ENCODE peak calls at places on chromosomes 4 and X, in eight cellular contexts. One of them, this sample, is unnamed.

GRCh38 chrX:100512471-100512870 is 72.3 kb upstream of the TNMD start:
- DNase-seq in foreskin fibroblast: no peak
- DNase-seq in NCI-H2081: peak; percentile 14
- DNase-seq in AG09319: no peak
- DNase-seq in T-helper 2 cell: no peak
- DNase-seq in OCI-LY7: peak; percentile 2
- DNase-seq in NCI-H1105: no peak
- DNase-seq in upper lobe of right lung: no peak
- DNase-seq in this sample: no peak

GRCh38 chr4:84050014-84050413 is 449.1 kb downstream of the NKX6-1 start:
- DNase-seq in foreskin fibroblast: no peak
- DNase-seq in NCI-H2081: peak; percentile 71
- DNase-seq in AG09319: no peak
- DNase-seq in T-helper 2 cell: no peak
- DNase-seq in OCI-LY7: no peak
- DNase-seq in NCI-H1105: no peak
- DNase-seq in upper lobe of right lung: no peak
- DNase-seq in this sample: peak; percentile 0

GRCh38 chrX:36160056-36160455 is 240.5 kb downstream of the CFAP47 start:
- DNase-seq in foreskin fibroblast: no peak
- DNase-seq in NCI-H2081: no peak
- DNase-seq in AG09319: no peak
- DNase-seq in T-helper 2 cell: no peak
- DNase-seq in OCI-LY7: no peak
- DNase-seq in NCI-H1105: no peak
- DNase-seq in upper lobe of right lung: no peak
- DNase-seq in this sample: no peak

GRCh38 chr4:89438102-89438831 is 130.7 kb upstream of the GPRIN3 start:
- DNase-seq in foreskin fibroblast: peak; percentile 22
- DNase-seq in NCI-H2081: peak; percentile 7
- DNase-seq in AG09319: no peak
- DNase-seq in T-helper 2 cell: peak; percentile 14
- DNase-seq in OCI-LY7: peak; percentile 66
- DNase-seq in NCI-H1105: no peak
- DNase-seq in upper lobe of right lung: peak; percentile 62
- DNase-seq in this sample: peak; percentile 20

GRCh38 chr4:153220709-153221367 is 16.6 kb downstream of the TRIM2 start:
- DNase-seq in foreskin fibroblast: no peak
- DNase-seq in NCI-H2081: no peak
- DNase-seq in AG09319: no peak
- DNase-seq in T-helper 2 cell: no peak
- DNase-seq in OCI-LY7: no peak
- DNase-seq in NCI-H1105: no peak
- DNase-seq in upper lobe of right lung: no peak
- DNase-seq in this sample: peak; percentile 41

GRCh38 chr4:142812091-142812490 is 34.0 kb downstream of the INPP4B start:
- DNase-seq in foreskin fibroblast: no peak
- DNase-seq in NCI-H2081: no peak
- DNase-seq in AG09319: no peak
- DNase-seq in T-helper 2 cell: no peak
- DNase-seq in OCI-LY7: no peak
- DNase-seq in NCI-H1105: no peak
- DNase-seq in upper lobe of right lung: no peak
- DNase-seq in this sample: no peak

GRCh38 chr4:89549907-89550306 is 242.3 kb upstream of the GPRIN3 start:
- DNase-seq in foreskin fibroblast: peak; percentile 68
- DNase-seq in NCI-H2081: no peak
- DNase-seq in AG09319: peak; percentile 71
- DNase-seq in T-helper 2 cell: no peak
- DNase-seq in OCI-LY7: no peak
- DNase-seq in NCI-H1105: no peak
- DNase-seq in upper lobe of right lung: no peak
- DNase-seq in this sample: no peak

GRCh38 chrX:11533211-11533651 is 132.5 kb downstream of the ARHGAP6 start:
- DNase-seq in foreskin fibroblast: no peak
- DNase-seq in NCI-H2081: peak; percentile 85
- DNase-seq in AG09319: peak; percentile 60
- DNase-seq in T-helper 2 cell: no peak
- DNase-seq in OCI-LY7: peak; percentile 84
- DNase-seq in NCI-H1105: peak; percentile 59
- DNase-seq in upper lobe of right lung: no peak
- DNase-seq in this sample: no peak

GRCh38 chr4:186149872-186150271 is 41.5 kb upstream of the CYP4V2 start:
- DNase-seq in foreskin fibroblast: no peak
- DNase-seq in NCI-H2081: no peak
- DNase-seq in AG09319: no peak
- DNase-seq in T-helper 2 cell: no peak
- DNase-seq in OCI-LY7: peak; percentile 58
- DNase-seq in NCI-H1105: no peak
- DNase-seq in upper lobe of right lung: no peak
- DNase-seq in this sample: peak; percentile 72

GRCh38 chr4:6580353-6580752 is 5.4 kb downstream of the MAN2B2 start:
- DNase-seq in foreskin fibroblast: no peak
- DNase-seq in NCI-H2081: no peak
- DNase-seq in AG09319: no peak
- DNase-seq in T-helper 2 cell: no peak
- DNase-seq in OCI-LY7: no peak
- DNase-seq in NCI-H1105: no peak
- DNase-seq in upper lobe of right lung: no peak
- DNase-seq in this sample: no peak

GRCh38 chr4:110108960-110109359 is 89.5 kb downstream of the ELOVL6 start:
- DNase-seq in foreskin fibroblast: no peak
- DNase-seq in NCI-H2081: no peak
- DNase-seq in AG09319: no peak
- DNase-seq in T-helper 2 cell: no peak
- DNase-seq in OCI-LY7: no peak
- DNase-seq in NCI-H1105: peak; percentile 25
- DNase-seq in upper lobe of right lung: no peak
- DNase-seq in this sample: no peak

GRCh38 chr4:47032405-47033106 is 1.2 kb downstream of the GABRB1 start:
- DNase-seq in foreskin fibroblast: peak; percentile 1
- DNase-seq in NCI-H2081: peak; percentile 87
- DNase-seq in AG09319: no peak
- DNase-seq in T-helper 2 cell: no peak
- DNase-seq in OCI-LY7: no peak
- DNase-seq in NCI-H1105: no peak
- DNase-seq in upper lobe of right lung: peak; percentile 75
- DNase-seq in this sample: peak; percentile 70

GRCh38 chr4:159046683-159047082 is 56.2 kb upstream of the RAPGEF2 start:
- DNase-seq in foreskin fibroblast: no peak
- DNase-seq in NCI-H2081: no peak
- DNase-seq in AG09319: no peak
- DNase-seq in T-helper 2 cell: no peak
- DNase-seq in OCI-LY7: no peak
- DNase-seq in NCI-H1105: no peak
- DNase-seq in upper lobe of right lung: no peak
- DNase-seq in this sample: no peak

GRCh38 chr4:76723916-76724315 is 174.0 kb downstream of the SOWAHB start:
- DNase-seq in foreskin fibroblast: peak; percentile 87
- DNase-seq in NCI-H2081: no peak
- DNase-seq in AG09319: peak; percentile 53
- DNase-seq in T-helper 2 cell: no peak
- DNase-seq in OCI-LY7: no peak
- DNase-seq in NCI-H1105: no peak
- DNase-seq in upper lobe of right lung: no peak
- DNase-seq in this sample: peak; percentile 20

GRCh38 chr4:185307136-185307950 is 88.4 kb downstream of the LRP2BP start:
- DNase-seq in foreskin fibroblast: no peak
- DNase-seq in NCI-H2081: peak; percentile 20
- DNase-seq in AG09319: no peak
- DNase-seq in T-helper 2 cell: no peak
- DNase-seq in OCI-LY7: peak; percentile 45
- DNase-seq in NCI-H1105: no peak
- DNase-seq in upper lobe of right lung: no peak
- DNase-seq in this sample: no peak

GRCh38 chr4:145938618-145939177 is at the start of gene ZNF827:
- DNase-seq in foreskin fibroblast: peak; percentile 77
- DNase-seq in NCI-H2081: peak; percentile 64
- DNase-seq in AG09319: no peak
- DNase-seq in T-helper 2 cell: peak; percentile 31
- DNase-seq in OCI-LY7: peak; percentile 87
- DNase-seq in NCI-H1105: peak; percentile 20
- DNase-seq in upper lobe of right lung: peak; percentile 79
- DNase-seq in this sample: peak; percentile 60

GRCh38 chr4:61162116-61162515 is 38.0 kb upstream of the ADGRL3 start:
- DNase-seq in foreskin fibroblast: no peak
- DNase-seq in NCI-H2081: no peak
- DNase-seq in AG09319: no peak
- DNase-seq in T-helper 2 cell: no peak
- DNase-seq in OCI-LY7: no peak
- DNase-seq in NCI-H1105: no peak
- DNase-seq in upper lobe of right lung: no peak
- DNase-seq in this sample: no peak

GRCh38 chr4:75844151-75844662 is 58.0 kb downstream of the PPEF2 start:
- DNase-seq in foreskin fibroblast: peak; percentile 90
- DNase-seq in NCI-H2081: no peak
- DNase-seq in AG09319: peak; percentile 70
- DNase-seq in T-helper 2 cell: no peak
- DNase-seq in OCI-LY7: no peak
- DNase-seq in NCI-H1105: no peak
- DNase-seq in upper lobe of right lung: no peak
- DNase-seq in this sample: peak; percentile 37

GRCh38 chrX:145552643-145553042 is 265.0 kb upstream of the SLITRK2 start:
- DNase-seq in foreskin fibroblast: no peak
- DNase-seq in NCI-H2081: no peak
- DNase-seq in AG09319: no peak
- DNase-seq in T-helper 2 cell: no peak
- DNase-seq in OCI-LY7: no peak
- DNase-seq in NCI-H1105: no peak
- DNase-seq in upper lobe of right lung: no peak
- DNase-seq in this sample: no peak

GRCh38 chr4:3689576-3690551 is 76.3 kb upstream of the ADRA2C start:
- DNase-seq in foreskin fibroblast: no peak
- DNase-seq in NCI-H2081: no peak
- DNase-seq in AG09319: no peak
- DNase-seq in T-helper 2 cell: no peak
- DNase-seq in OCI-LY7: no peak
- DNase-seq in NCI-H1105: no peak
- DNase-seq in upper lobe of right lung: peak; percentile 59
- DNase-seq in this sample: no peak

GRCh38 chrX:153641575-153642312 is 5.3 kb upstream of the DUSP9 start:
- DNase-seq in foreskin fibroblast: no peak
- DNase-seq in NCI-H2081: no peak
- DNase-seq in AG09319: no peak
- DNase-seq in T-helper 2 cell: no peak
- DNase-seq in OCI-LY7: no peak
- DNase-seq in NCI-H1105: peak; percentile 21
- DNase-seq in upper lobe of right lung: no peak
- DNase-seq in this sample: no peak

GRCh38 chr4:39641451-39641850 is 2.8 kb upstream of the SMIM14 start:
- DNase-seq in foreskin fibroblast: no peak
- DNase-seq in NCI-H2081: no peak
- DNase-seq in AG09319: no peak
- DNase-seq in T-helper 2 cell: no peak
- DNase-seq in OCI-LY7: no peak
- DNase-seq in NCI-H1105: no peak
- DNase-seq in upper lobe of right lung: no peak
- DNase-seq in this sample: no peak

GRCh38 chrX:41472231-41472815 is 25.2 kb downstream of the NYX start:
- DNase-seq in foreskin fibroblast: no peak
- DNase-seq in NCI-H2081: no peak
- DNase-seq in AG09319: no peak
- DNase-seq in T-helper 2 cell: no peak
- DNase-seq in OCI-LY7: no peak
- DNase-seq in NCI-H1105: no peak
- DNase-seq in upper lobe of right lung: no peak
- DNase-seq in this sample: no peak

GRCh38 chr4:189941005-189941450 is 356 bp downstream of the FRG1 start:
- DNase-seq in foreskin fibroblast: no peak
- DNase-seq in NCI-H2081: no peak
- DNase-seq in AG09319: no peak
- DNase-seq in T-helper 2 cell: no peak
- DNase-seq in OCI-LY7: no peak
- DNase-seq in NCI-H1105: no peak
- DNase-seq in upper lobe of right lung: no peak
- DNase-seq in this sample: no peak

GRCh38 chr4:93139118-93139517 is 689.4 kb upstream of the ATOH1 start:
- DNase-seq in foreskin fibroblast: no peak
- DNase-seq in NCI-H2081: no peak
- DNase-seq in AG09319: no peak
- DNase-seq in T-helper 2 cell: no peak
- DNase-seq in OCI-LY7: no peak
- DNase-seq in NCI-H1105: no peak
- DNase-seq in upper lobe of right lung: no peak
- DNase-seq in this sample: no peak

GRCh38 chrX:99301990-99302389 is 1108.1 kb downstream of the PCDH19 start:
- DNase-seq in foreskin fibroblast: no peak
- DNase-seq in NCI-H2081: peak; percentile 56
- DNase-seq in AG09319: no peak
- DNase-seq in T-helper 2 cell: no peak
- DNase-seq in OCI-LY7: peak; percentile 7
- DNase-seq in NCI-H1105: no peak
- DNase-seq in upper lobe of right lung: no peak
- DNase-seq in this sample: no peak

GRCh38 chr4:115113382-115114106 is at the start of gene NDST4:
- DNase-seq in foreskin fibroblast: peak; percentile 29
- DNase-seq in NCI-H2081: peak; percentile 85
- DNase-seq in AG09319: no peak
- DNase-seq in T-helper 2 cell: no peak
- DNase-seq in OCI-LY7: no peak
- DNase-seq in NCI-H1105: peak; percentile 19
- DNase-seq in upper lobe of right lung: no peak
- DNase-seq in this sample: no peak

GRCh38 chr4:105471566-105472176 is 2.2 kb downstream of the PPA2 start:
- DNase-seq in foreskin fibroblast: peak; percentile 44
- DNase-seq in NCI-H2081: peak; percentile 69
- DNase-seq in AG09319: peak; percentile 43
- DNase-seq in T-helper 2 cell: peak; percentile 51
- DNase-seq in OCI-LY7: peak; percentile 79
- DNase-seq in NCI-H1105: peak; percentile 42
- DNase-seq in upper lobe of right lung: no peak
- DNase-seq in this sample: peak; percentile 47

GRCh38 chr4:6875431-6875831 is 34.2 kb upstream of the TBC1D14 start:
- DNase-seq in foreskin fibroblast: no peak
- DNase-seq in NCI-H2081: no peak
- DNase-seq in AG09319: no peak
- DNase-seq in T-helper 2 cell: no peak
- DNase-seq in OCI-LY7: peak; percentile 17
- DNase-seq in NCI-H1105: no peak
- DNase-seq in upper lobe of right lung: peak; percentile 79
- DNase-seq in this sample: no peak

This sample was measured in MG63.